ENCODE peak calls at places on chromosomes 6 and 20, in six cellular contexts. H, Q, U, R, L and Z are unnamed samples. For H3K4me1, the result is how much of the 10 kb centered on the place peaks cover.

GRCh38 chr6:101011165-101011564 is 130.0 kb upstream of the ASCC3 start:
- DNase-seq in H (no peak), Q (no peak), U (no peak), R (no peak), L (no peak), Z (peak)

GRCh38 chr6:81722503-81723223 is 29.8 kb downstream of the TENT5A start:
- DNase-seq in H (no peak), Q (no peak), U (no peak), R (no peak), L (no peak), Z (no peak)

GRCh38 chr6:108114861-108115597 is 40.5 kb upstream of the OSTM1 start:
- DNase-seq in H (peak), Q (peak), U (peak), R (peak), L (no peak), Z (peak)

GRCh38 chr6:82040405-82041221 is 206.9 kb downstream of the IBTK start:
- DNase-seq in H (peak), Q (peak), U (peak), R (peak), L (no peak), Z (peak)

GRCh38 chr20:60255426-60255825 is 297.2 kb downstream of the CDH26 start:
- DNase-seq in H (no peak), Q (no peak), U (no peak), R (no peak), L (no peak), Z (no peak)

GRCh38 chr6:155224618-155225017 is 39.2 kb upstream of the CLDN20 start:
- DNase-seq in H (no peak), Q (no peak), U (no peak), R (no peak), L (no peak), Z (no peak)

GRCh38 chr6:168090064-168090690 is 11.2 kb upstream of the FRMD1 start:
- DNase-seq in H (no peak), Q (no peak), U (no peak), R (no peak), L (no peak), Z (no peak)

GRCh38 chr6:157045831-157046454 is 268.8 kb downstream of the ARID1B start:
- DNase-seq in H (no peak), Q (peak), U (no peak), R (peak), L (no peak), Z (peak)

GRCh38 chr6:121335111-121336008 is 1.1 kb upstream of the TBC1D32 start:
- DNase-seq in H (no peak), Q (no peak), U (no peak), R (no peak), L (no peak), Z (no peak)

GRCh38 chr6:137246164-137246563 is 27.0 kb upstream of the IFNGR1 start:
- DNase-seq in H (no peak), Q (no peak), U (no peak), R (no peak), L (no peak), Z (no peak)

GRCh38 chr20:64166712-64167615 is 2.7 kb downstream of the MYT1 start:
- DNase-seq in H (no peak), Q (no peak), U (no peak), R (no peak), L (no peak), Z (no peak)

GRCh38 chr6:85464722-85465150 is 14.9 kb downstream of the NT5E start:
- DNase-seq in H (no peak), Q (peak), U (no peak), R (no peak), L (no peak), Z (peak)

GRCh38 chr6:41162687-41163418 is at the start of gene TREM2:
- DNase-seq in H (no peak), Q (no peak), U (no peak), R (no peak), L (no peak), Z (no peak)

GRCh38 chr20:44222969-44223368 is 12.4 kb upstream of the OSER1 start:
- DNase-seq in H (no peak), Q (no peak), U (peak), R (no peak), L (no peak), Z (no peak)

GRCh38 chr20:59258103-59258705 is 42.2 kb upstream of the EDN3 start:
- DNase-seq in H (no peak), Q (no peak), U (no peak), R (no peak), L (no peak), Z (no peak)

GRCh38 chr20:25247100-25247665 is 702 bp upstream of the PYGB start:
- DNase-seq in H (peak), Q (peak), U (peak), R (no peak), L (no peak), Z (peak)

GRCh38 chr6:110761371-110761770 is 53.9 kb downstream of the CDK19 start:
- DNase-seq in H (no peak), Q (no peak), U (no peak), R (peak), L (no peak), Z (peak)

GRCh38 chr20:2203436-2203835 is 92.4 kb upstream of the TGM3 start:
- DNase-seq in H (no peak), Q (no peak), U (no peak), R (no peak), L (no peak), Z (no peak)

GRCh38 chr20:2207770-2208097 is 88.1 kb upstream of the TGM3 start:
- DNase-seq in H (no peak), Q (no peak), U (no peak), R (no peak), L (no peak), Z (no peak)

GRCh38 chr20:2204021-2204420 is 91.8 kb upstream of the TGM3 start:
- DNase-seq in H (no peak), Q (no peak), U (no peak), R (no peak), L (no peak), Z (no peak)

GRCh38 chr20:2208897-2209296 is 86.9 kb upstream of the TGM3 start:
- DNase-seq in H (no peak), Q (no peak), U (no peak), R (no peak), L (no peak), Z (no peak)

GRCh38 chr20:2206957-2207769 is 88.6 kb upstream of the TGM3 start:
- DNase-seq in H (peak), Q (peak), U (peak), R (peak), L (peak), Z (peak)
- H3K23ac ChIP-seq in H (no peak), Q (no peak), U (no peak), R (no peak), L (no peak), Z (no peak)

GRCh38 chr20:62667530-62668440 is 25.5 kb downstream of the SLCO4A1 start:
- DNase-seq in H (no peak), Q (no peak), U (no peak), R (no peak), L (no peak), Z (no peak)
- H4K91ac ChIP-seq in H (no peak), Q (no peak), U (no peak), R (no peak), L (no peak), Z (no peak)

GRCh38 chr6:119873107-119873506 is 523.5 kb upstream of the MAN1A1 start:
- DNase-seq in H (no peak), Q (no peak), U (no peak), R (no peak), L (no peak), Z (no peak)
- H3K4me1 ChIP-seq in H (under half), Q (under half), U (under half), R (under half), L (under half), Z (under half)

DNA sequence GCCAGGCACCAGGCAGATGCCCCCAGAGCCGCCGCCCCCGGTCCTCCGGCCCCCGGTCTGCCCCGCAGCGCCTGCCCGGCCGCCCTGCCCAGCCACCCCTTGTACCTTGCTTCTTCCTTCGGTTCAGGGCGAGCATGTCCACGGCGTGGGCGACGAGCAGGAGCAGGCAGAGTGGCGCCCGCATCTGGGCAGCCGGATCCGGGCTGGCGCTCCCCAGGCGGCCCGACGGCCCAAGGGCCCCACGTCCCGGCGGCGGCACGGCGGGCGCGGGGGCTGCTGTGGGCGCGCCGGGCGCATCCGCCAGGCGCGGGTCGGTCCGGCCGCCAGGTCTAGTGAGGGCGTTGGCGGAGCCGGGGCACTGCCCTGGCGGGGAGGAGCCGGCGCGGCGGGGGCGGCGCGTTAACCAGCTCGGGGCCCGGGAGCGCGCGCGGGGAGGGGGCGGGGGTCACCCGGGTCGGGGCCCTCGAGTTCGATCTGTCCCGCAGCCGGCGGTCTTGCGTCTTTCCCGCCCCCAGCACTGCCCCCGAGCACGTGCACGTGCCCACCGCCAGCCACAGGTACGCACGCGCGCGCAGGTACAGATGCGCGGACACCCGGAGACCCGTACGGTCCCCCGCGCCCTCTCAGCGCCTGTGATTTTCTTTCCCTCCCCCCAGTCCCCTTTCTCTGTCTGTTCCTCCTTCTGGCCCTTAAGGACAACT is at the start of gene RSPO4:
- DNase-seq in H (no peak), Q (no peak), U (peak), R (no peak), L (no peak), Z (no peak)
- H3K23ac ChIP-seq in H (no peak), Q (no peak), U (no peak), R (no peak), L (no peak), Z (no peak)

DNA sequence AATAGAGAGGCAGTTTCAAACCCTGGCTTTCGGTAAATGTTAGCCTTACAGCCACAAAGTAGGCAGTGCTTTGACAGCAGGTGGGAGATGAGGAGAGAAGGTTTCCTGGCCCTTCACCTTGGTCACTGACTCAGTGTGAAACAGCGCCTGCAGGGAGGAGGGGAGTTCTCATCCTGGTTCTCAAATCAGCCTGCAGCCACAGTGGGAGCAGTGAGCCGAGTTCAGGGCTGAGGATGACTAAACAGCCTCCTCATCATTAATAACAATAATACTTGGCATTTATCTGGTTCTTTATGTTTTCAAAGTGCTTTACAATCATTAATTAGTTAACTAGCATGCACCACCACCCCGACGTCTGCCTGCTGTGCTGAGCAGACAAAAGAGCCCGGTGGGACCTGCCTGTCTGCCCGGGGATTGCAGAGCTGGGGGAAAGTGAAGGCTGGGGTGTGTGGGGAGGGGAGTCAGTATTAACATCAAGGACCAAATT is 59.6 kb downstream of the PRDM1 start:
- DNase-seq in H (no peak), Q (peak), U (no peak), R (no peak), L (no peak), Z (no peak)
- H4K91ac ChIP-seq in H (no peak), Q (no peak), U (no peak), R (no peak), L (no peak), Z (no peak)

GRCh38 chr6:15253107-15254073 is 7.5 kb downstream of the JARID2 start:
- DNase-seq in H (no peak), Q (no peak), U (no peak), R (no peak), L (no peak), Z (no peak)

GRCh38 chr6:15249371-15250019 is 3.6 kb downstream of the JARID2 start:
- DNase-seq in H (no peak), Q (no peak), U (no peak), R (no peak), L (no peak), Z (no peak)

GRCh38 chr6:15250440-15251168 is 4.7 kb downstream of the JARID2 start:
- DNase-seq in H (no peak), Q (no peak), U (no peak), R (no peak), L (no peak), Z (no peak)

GRCh38 chr6:15254074-15254975 is 8.5 kb downstream of the JARID2 start:
- DNase-seq in H (no peak), Q (no peak), U (no peak), R (no peak), L (no peak), Z (peak)

GRCh38 chr6:15252205-15252604 is 6.3 kb downstream of the JARID2 start:
- DNase-seq in H (no peak), Q (no peak), U (no peak), R (no peak), L (no peak), Z (no peak)
- H3K4me1 ChIP-seq in H (under half), Q (under half), U (under half), R (under half), L (under half), Z (under half)

DNA sequence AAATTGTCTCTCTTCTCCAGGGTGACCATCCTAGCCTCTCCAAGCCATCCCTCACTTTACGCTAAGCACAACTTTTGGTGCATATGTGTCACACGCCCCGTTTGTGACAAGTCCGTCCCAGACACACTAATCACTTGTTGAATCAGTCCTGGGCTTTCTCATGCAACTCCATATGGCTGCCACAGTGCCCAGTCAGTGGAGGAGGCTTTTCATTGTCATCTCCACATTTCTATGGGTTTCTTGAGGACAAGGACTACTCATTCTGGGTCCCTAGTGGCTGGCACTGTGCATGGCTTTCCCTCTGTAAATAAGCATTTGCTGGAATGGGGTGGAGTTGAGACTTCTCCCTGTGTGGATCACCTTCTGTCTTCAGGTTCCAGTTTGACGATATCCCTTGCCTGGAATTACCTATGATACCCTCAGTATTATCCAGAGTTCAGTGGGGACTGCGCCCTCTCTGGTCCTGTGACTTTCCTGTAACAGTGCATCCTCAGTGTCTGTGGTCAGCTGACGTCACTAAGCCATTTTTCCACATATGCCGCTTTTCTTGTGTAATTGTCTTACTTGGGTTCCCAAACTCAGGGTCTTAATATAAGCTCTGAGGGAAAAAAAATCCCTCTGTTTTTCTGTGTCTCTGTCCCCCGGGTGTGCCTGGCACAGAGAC is 59.8 kb upstream of the MYL9 start:
- DNase-seq in H (no peak), Q (no peak), U (no peak), R (no peak), L (no peak), Z (no peak)
- H3K23ac ChIP-seq in H (no peak), Q (peak), U (no peak), R (no peak), L (no peak), Z (no peak)

DNA sequence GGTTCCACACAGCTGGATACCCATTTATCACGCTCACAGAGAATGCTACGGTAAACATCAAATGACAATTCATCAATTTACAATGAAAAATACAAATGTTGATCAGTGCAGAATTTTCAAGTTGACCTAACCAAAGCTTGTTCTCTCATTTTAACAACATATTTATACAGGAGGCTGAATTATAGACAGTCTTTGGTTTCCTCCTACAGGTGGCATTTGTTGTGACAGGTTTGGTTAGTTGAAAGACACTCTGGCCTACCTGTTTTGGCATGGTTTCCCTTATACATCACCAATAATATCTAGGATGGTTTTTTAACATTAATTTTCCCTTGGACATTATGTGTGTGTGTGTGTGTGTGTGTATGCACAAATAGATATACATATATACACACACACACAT is 642.5 kb upstream of the MMS22L start:
- DNase-seq in H (no peak), Q (no peak), U (no peak), R (no peak), L (no peak), Z (no peak)
- H4K91ac ChIP-seq in H (no peak), Q (no peak), U (no peak), R (no peak), L (no peak), Z (no peak)